ENCODE peak calls at places on chromosomes 4 and X, in six cellular contexts. R, D, I, C, H and S are unnamed samples.

GRCh38 chrX:10102046-10102704 is 54.6 kb upstream of the CLCN4 start:
- DNase-seq in R (no peak), D (no peak), I (no peak), C (no peak), H (no peak), S (no peak)

GRCh38 chrX:25003066-25003849 is 12.5 kb downstream of the ARX start:
- DNase-seq in R (no peak), D (no peak), I (no peak), C (no peak), H (peak; percentile 41), S (no peak)

GRCh38 chr4:98557497-98557896 is 100.9 kb downstream of the TSPAN5 start:
- DNase-seq in R (no peak), D (no peak), I (no peak), C (no peak), H (no peak), S (no peak)

GRCh38 chr4:103934178-103934789 is 214.5 kb upstream of the TACR3 start:
- DNase-seq in R (no peak), D (peak; percentile 3), I (no peak), C (peak; percentile 3), H (no peak), S (no peak)

GRCh38 chr4:141713771-141714445 is 77.5 kb downstream of the IL15 start:
- DNase-seq in R (no peak), D (no peak), I (no peak), C (peak; percentile 11), H (no peak), S (no peak)

GRCh38 chrX:129316461-129316860 is 206.8 kb downstream of the SMARCA1 start:
- DNase-seq in R (no peak), D (no peak), I (no peak), C (no peak), H (no peak), S (no peak)

GRCh38 chr4:136742330-136742729 is 790.0 kb downstream of the PCDH18 start:
- DNase-seq in R (no peak), D (no peak), I (no peak), C (no peak), H (no peak), S (no peak)

GRCh38 chr4:37383579-37384229 is 139.2 kb downstream of the NWD2 start:
- DNase-seq in R (no peak), D (no peak), I (no peak), C (no peak), H (no peak), S (no peak)

GRCh38 chr4:98969813-98970212 is 25.7 kb upstream of the METAP1 start:
- DNase-seq in R (no peak), D (no peak), I (no peak), C (no peak), H (no peak), S (no peak)

GRCh38 chrX:56995271-56995994 is at the start of gene SPIN3:
- DNase-seq in R (peak; percentile 66), D (no peak), I (peak; percentile 58), C (no peak), H (peak; percentile 93), S (peak; percentile 76)

GRCh38 chr4:139817657-139818452 is 152.2 kb downstream of the MGST2 start:
- DNase-seq in R (no peak), D (no peak), I (no peak), C (no peak), H (no peak), S (peak; percentile 87)

GRCh38 chrX:150715180-150715579 is 22.0 kb downstream of the MTMR1 start:
- DNase-seq in R (no peak), D (no peak), I (no peak), C (no peak), H (no peak), S (no peak)

GRCh38 chr4:184453402-184454160 is 20.8 kb downstream of the IRF2 start:
- DNase-seq in R (no peak), D (no peak), I (no peak), C (no peak), H (no peak), S (no peak)

GRCh38 chrX:154657226-154657805 is 3.9 kb upstream of the CTAG2 start:
- DNase-seq in R (no peak), D (no peak), I (no peak), C (no peak), H (no peak), S (no peak)

GRCh38 chr4:8727131-8727530 is 134.6 kb downstream of the CPZ start:
- DNase-seq in R (no peak), D (no peak), I (no peak), C (no peak), H (peak; percentile 32), S (no peak)

GRCh38 chr4:140743194-140743931 is 12.8 kb downstream of the TBC1D9 start:
- DNase-seq in R (no peak), D (no peak), I (no peak), C (no peak), H (no peak), S (peak; percentile 12)

GRCh38 chr4:94714360-94714759 is 43.4 kb upstream of the BMPR1B start:
- DNase-seq in R (no peak), D (no peak), I (no peak), C (no peak), H (no peak), S (no peak)

GRCh38 chr4:76203541-76203940 is 10.1 kb downstream of the SCARB2 start:
- DNase-seq in R (no peak), D (no peak), I (no peak), C (no peak), H (no peak), S (no peak)

GRCh38 chr4:92270908-92271307 is 32.9 kb upstream of the GRID2 start:
- DNase-seq in R (no peak), D (no peak), I (no peak), C (no peak), H (no peak), S (no peak)

GRCh38 chr4:172996571-172997216 is 171.9 kb upstream of the GALNT7 start:
- DNase-seq in R (no peak), D (no peak), I (no peak), C (no peak), H (no peak), S (no peak)

GRCh38 chr4:153502584-153502983 is 36.4 kb downstream of the TMEM131L start:
- DNase-seq in R (no peak), D (no peak), I (no peak), C (no peak), H (no peak), S (no peak)

GRCh38 chrX:22110729-22111494 is 78.8 kb downstream of the PHEX start:
- DNase-seq in R (no peak), D (no peak), I (no peak), C (no peak), H (no peak), S (no peak)

GRCh38 chr4:16866974-16867373 is 31.5 kb downstream of the LDB2 start:
- DNase-seq in R (no peak), D (no peak), I (no peak), C (no peak), H (no peak), S (no peak)

GRCh38 chr4:47933798-47934197 is 19.4 kb upstream of the NFXL1 start:
- DNase-seq in R (no peak), D (peak; percentile 19), I (no peak), C (peak; percentile 14), H (no peak), S (no peak)

GRCh38 chr4:17762705-17763104 is 18.7 kb downstream of the FAM184B start:
- DNase-seq in R (no peak), D (no peak), I (no peak), C (no peak), H (no peak), S (no peak)

GRCh38 chr4:2451036-2451520 is 17.8 kb upstream of the RNF4 start:
- DNase-seq in R (no peak), D (no peak), I (no peak), C (no peak), H (peak; percentile 46), S (no peak)

GRCh38 chr4:74479009-74479408 is 34.1 kb downstream of the AREG start:
- DNase-seq in R (no peak), D (no peak), I (no peak), C (no peak), H (no peak), S (no peak)

GRCh38 chrX:23246001-23246400 is 88.6 kb upstream of the PTCHD1 start:
- DNase-seq in R (no peak), D (no peak), I (no peak), C (no peak), H (no peak), S (no peak)